ENCODE peak calls at places on chromosomes 5 and 9, in nine cellular contexts. T, F, E, K, N, V, I, D and C are unnamed samples.

GRCh38 chr9:97501177-97501971 is at the start of gene TMOD1:
- DNase-seq in D (peak), I (peak), V (no peak), E (no peak), F (peak), K (peak), N (no peak), T (no peak), C (no peak)

GRCh38 chr5:107663697-107664096 is 7.0 kb downstream of the EFNA5 start:
- DNase-seq in I (no peak), E (no peak), F (no peak), N (no peak), T (no peak), V (no peak), K (no peak), D (no peak), C (no peak)

GRCh38 chr5:5351288-5352089 is 71.0 kb upstream of the ICE1 start:
- DNase-seq in E (peak), K (no peak), V (no peak), I (no peak), D (no peak), T (no peak), N (no peak), F (no peak), C (peak)

GRCh38 chr5:82164109-82164956 is 113.8 kb downstream of the RPS23 start:
- DNase-seq in F (no peak), D (no peak), V (peak), N (no peak), T (no peak), E (peak), I (no peak), K (no peak), C (peak)

GRCh38 chr9:115517335-115518075 is 399.5 kb upstream of the TNC start:
- DNase-seq in D (no peak), N (no peak), K (no peak), V (no peak), I (no peak), E (no peak), T (no peak), F (no peak), C (no peak)

GRCh38 chr5:40355181-40355580 is 324.5 kb upstream of the PTGER4 start:
- DNase-seq in V (no peak), K (no peak), N (no peak), I (no peak), E (no peak), D (no peak), F (no peak), T (no peak), C (no peak)

GRCh38 chr5:19172926-19173425 is 815.0 kb downstream of the CDH18 start:
- DNase-seq in N (no peak), E (no peak), I (no peak), T (no peak), F (no peak), V (no peak), K (no peak), D (no peak), C (no peak)

GRCh38 chr5:126488362-126489065 is 65.3 kb downstream of the GRAMD2B start:
- DNase-seq in T (no peak), V (no peak), I (no peak), D (no peak), F (no peak), N (no peak), K (no peak), E (no peak), C (no peak)

GRCh38 chr5:149759986-149760699 is 30.0 kb downstream of the PPARGC1B start:
- DNase-seq in E (no peak), V (no peak), T (no peak), N (no peak), I (no peak), D (no peak), K (no peak), F (no peak), C (peak)

GRCh38 chr5:95102080-95102479 is 182.8 kb downstream of the MCTP1 start:
- DNase-seq in T (no peak), K (no peak), N (no peak), E (no peak), F (no peak), D (no peak), I (no peak), V (no peak), C (peak)

GRCh38 chr9:35035851-35036701 is 36.3 kb downstream of the VCP start:
- DNase-seq in E (peak), D (peak), K (no peak), N (no peak), F (no peak), V (no peak), T (no peak), I (peak), C (no peak)

GRCh38 chr5:53313131-53313530 is 167.3 kb upstream of the FST start:
- DNase-seq in N (no peak), T (no peak), E (no peak), V (no peak), I (no peak), D (no peak), K (no peak), F (no peak), C (no peak)

GRCh38 chr5:151686673-151687378 is at the start of gene SPARC:
- DNase-seq in N (peak), T (no peak), K (no peak), V (peak), F (peak), I (peak), E (peak), D (peak), C (peak)

GRCh38 chr5:78639811-78640210 is 8.8 kb downstream of the LHFPL2 start:
- DNase-seq in T (no peak), V (no peak), I (no peak), N (no peak), K (no peak), D (no peak), F (no peak), E (no peak), C (no peak)

GRCh38 chr5:125481506-125482455 is 735.3 kb upstream of the ZNF608 start:
- DNase-seq in E (no peak), I (no peak), N (no peak), D (no peak), T (no peak), V (no peak), F (no peak), K (no peak), C (no peak)

GRCh38 chr5:127038550-127038949 is 8.2 kb upstream of the MARCHF3 start:
- DNase-seq in K (no peak), I (no peak), F (no peak), D (peak), T (no peak), E (no peak), V (no peak), N (no peak), C (no peak)

GRCh38 chr5:179832039-179832745 is 11.5 kb downstream of the SQSTM1 start:
- DNase-seq in F (no peak), D (no peak), V (no peak), I (no peak), E (no peak), K (no peak), N (no peak), T (no peak), C (no peak)

GRCh38 chr5:150789943-150790611 is 11.5 kb downstream of the SMIM3 start:
- DNase-seq in E (peak), V (peak), D (no peak), F (no peak), I (peak), N (peak), T (no peak), K (peak), C (peak)

GRCh38 chr9:131650254-131650653 is 89.6 kb downstream of the RAPGEF1 start:
- DNase-seq in I (no peak), T (no peak), E (peak), K (no peak), D (no peak), V (peak), F (no peak), N (no peak), C (no peak)

GRCh38 chr9:76560481-76560891 is 101.5 kb downstream of the GCNT1 start:
- DNase-seq in F (no peak), I (no peak), V (no peak), D (peak), N (no peak), E (peak), K (no peak), T (no peak), C (no peak)

GRCh38 chr5:140707812-140708211 is 7.6 kb downstream of the ZMAT2 start:
- DNase-seq in F (no peak), D (no peak), K (no peak), N (no peak), E (no peak), T (no peak), V (no peak), I (no peak), C (no peak)

GRCh38 chr5:19270153-19270552 is 717.8 kb downstream of the CDH18 start:
- DNase-seq in D (no peak), V (peak), I (no peak), E (no peak), N (no peak), K (no peak), T (no peak), F (no peak), C (no peak)

GRCh38 chr5:14767942-14768837 is 103.4 kb downstream of the ANKH start:
- DNase-seq in V (no peak), F (no peak), N (no peak), E (no peak), T (no peak), K (peak), I (peak), D (no peak), C (peak)

GRCh38 chr5:132500244-132500930 is 9.8 kb upstream of the IRF1 start:
- DNase-seq in D (no peak), T (no peak), E (no peak), K (peak), N (no peak), I (no peak), F (peak), V (no peak), C (no peak)

GRCh38 chr9:105500108-105500766 is 52.4 kb downstream of the FSD1L start:
- DNase-seq in D (no peak), I (peak), N (no peak), T (no peak), E (no peak), K (no peak), F (no peak), V (no peak), C (peak)

GRCh38 chr5:12870870-12871539 is 966.8 kb upstream of the CTNND2 start:
- DNase-seq in T (no peak), E (no peak), D (no peak), F (no peak), N (no peak), I (no peak), V (no peak), K (no peak), C (no peak)

GRCh38 chr5:90326995-90327394 is 82.6 kb downstream of the CETN3 start:
- DNase-seq in I (no peak), F (no peak), V (no peak), D (no peak), E (no peak), K (no peak), N (no peak), T (no peak), C (no peak)

GRCh38 chr5:150065886-150066285 is 20.5 kb downstream of the CSF1R start:
- DNase-seq in D (no peak), V (no peak), K (no peak), N (no peak), E (peak), T (no peak), F (no peak), I (no peak), C (no peak)

GRCh38 chr5:151234476-151235238 is 10.8 kb upstream of the CCDC69 start:
- DNase-seq in D (peak), E (peak), T (no peak), N (no peak), K (peak), I (peak), F (no peak), V (peak), C (peak)

GRCh38 chr5:32531885-32532520 is 53.4 kb upstream of the SUB1 start:
- DNase-seq in K (peak), I (no peak), E (peak), T (no peak), N (no peak), V (no peak), D (no peak), F (no peak), C (peak)

GRCh38 chr5:26487553-26487952 is 550.8 kb downstream of the CDH9 start:
- DNase-seq in E (no peak), I (no peak), D (no peak), V (no peak), N (no peak), K (no peak), F (no peak), T (no peak), C (no peak)